ENCODE peak calls at places on chromosomes 4 and X, in seven cellular contexts. U, E, W, F, Y, O and P are unnamed samples.

GRCh38 chr4:3323071-3323481 is 30.3 kb downstream of the RGS12 start:
- DNase-seq in O (no peak), W (no peak), Y (no peak), E (no peak), F (no peak), U (no peak), P (no peak)

GRCh38 chr4:40309250-40309774 is 25.8 kb upstream of the CHRNA9 start:
- DNase-seq in F (peak), U (peak), W (peak), Y (peak), O (peak), E (peak), P (peak)

GRCh38 chrX:78199851-78200250 is 60.4 kb upstream of the TAF9B start:
- DNase-seq in W (no peak), O (peak), U (no peak), E (peak), F (peak), Y (no peak), P (peak)

GRCh38 chr4:11503166-11503565 is 74.5 kb upstream of the HS3ST1 start:
- DNase-seq in O (no peak), U (no peak), Y (peak), F (no peak), E (no peak), W (peak), P (peak)

GRCh38 chr4:44912980-44913379 is 186.6 kb upstream of the GNPDA2 start:
- DNase-seq in F (no peak), E (no peak), O (no peak), W (no peak), U (no peak), Y (no peak), P (no peak)

GRCh38 chrX:104270916-104271512 is 16.3 kb upstream of the ESX1 start:
- DNase-seq in O (peak), Y (peak), W (peak), E (peak), U (no peak), F (peak), P (peak)

GRCh38 chr4:4941741-4942140 is 77.5 kb downstream of the CYTL1 start:
- DNase-seq in Y (no peak), F (no peak), W (no peak), U (no peak), E (no peak), O (no peak), P (no peak)

GRCh38 chr4:6747690-6748068 is 31.7 kb downstream of the BLOC1S4 start:
- DNase-seq in O (no peak), Y (no peak), F (no peak), W (no peak), E (no peak), U (no peak), P (no peak)

GRCh38 chr4:93370256-93370655 is 458.3 kb upstream of the ATOH1 start:
- DNase-seq in O (no peak), Y (no peak), W (no peak), F (no peak), E (no peak), U (no peak), P (no peak)

GRCh38 chrX:120316587-120317283 is 5.5 kb upstream of the TMEM255A start:
- DNase-seq in W (no peak), E (no peak), O (peak), F (no peak), Y (peak), U (no peak), P (no peak)

GRCh38 chr4:136036744-136037143 is 1495.5 kb downstream of the PCDH18 start:
- DNase-seq in E (no peak), Y (no peak), U (no peak), F (peak), O (peak), W (no peak), P (no peak)

GRCh38 chr4:6386091-6386490 is 86.3 kb downstream of the PPP2R2C start:
- DNase-seq in O (no peak), Y (no peak), W (peak), E (no peak), U (no peak), F (no peak), P (no peak)

GRCh38 chrX:145825896-145826295 is 8.3 kb downstream of the SLITRK2 start:
- DNase-seq in Y (peak), E (no peak), W (no peak), F (peak), O (peak), U (no peak), P (peak)

GRCh38 chr4:29277381-29277780 is 1442.8 kb upstream of the PCDH7 start:
- DNase-seq in W (no peak), E (peak), U (no peak), O (peak), Y (no peak), F (peak), P (no peak)

GRCh38 chrX:110414679-110415439 is 56.2 kb downstream of the RTL9 start:
- DNase-seq in U (no peak), F (peak), Y (no peak), W (no peak), E (no peak), O (peak), P (no peak)

GRCh38 chr4:115121351-115122043 is 8.1 kb upstream of the NDST4 start:
- DNase-seq in U (no peak), E (no peak), O (no peak), W (no peak), F (no peak), Y (no peak), P (no peak)

GRCh38 chr4:169810325-169811323 is 52.9 kb upstream of the HPF1 start:
- DNase-seq in W (no peak), U (no peak), Y (peak), O (peak), E (peak), F (peak), P (peak)

GRCh38 chr4:184385705-184386141 is 88.6 kb downstream of the IRF2 start:
- DNase-seq in F (no peak), E (no peak), Y (peak), O (no peak), W (peak), U (peak), P (no peak)

GRCh38 chr4:26701786-26702227 is 117.9 kb downstream of the TBC1D19 start:
- DNase-seq in F (no peak), E (peak), Y (no peak), U (no peak), W (no peak), O (peak), P (no peak)

GRCh38 chrX:124085063-124085462 is 123.6 kb downstream of the STAG2 start:
- DNase-seq in Y (no peak), O (no peak), F (no peak), E (no peak), W (no peak), U (no peak), P (no peak)

GRCh38 chr4:1255699-1256098 is 6.8 kb upstream of the CTBP1 start:
- DNase-seq in W (no peak), F (no peak), E (no peak), Y (no peak), U (no peak), O (no peak), P (no peak)

GRCh38 chrX:101759000-101759399 is 99.3 kb upstream of the ARMCX2 start:
- DNase-seq in U (no peak), E (peak), O (peak), Y (peak), F (peak), W (peak), P (peak)

GRCh38 chr4:87219648-87220093 is 747 bp downstream of the KLHL8 start:
- DNase-seq in W (peak), U (peak), F (peak), E (peak), Y (no peak), O (peak), P (peak)

GRCh38 chr4:156830356-156830755 is 141.2 kb downstream of the PDGFC start:
- DNase-seq in F (peak), U (no peak), Y (no peak), W (no peak), E (peak), O (peak), P (no peak)

GRCh38 chr4:139901516-139902327 is 236.1 kb downstream of the MGST2 start:
- DNase-seq in E (no peak), Y (no peak), O (peak), U (no peak), F (no peak), W (no peak), P (no peak)

GRCh38 chr4:93829531-93830089 is 1.1 kb downstream of the ATOH1 start:
- DNase-seq in O (no peak), Y (no peak), F (no peak), U (no peak), W (no peak), E (no peak), P (no peak)

GRCh38 chrX:9770319-9770718 is 4.7 kb upstream of the GPR143 start:
- DNase-seq in W (no peak), Y (no peak), U (no peak), O (peak), E (no peak), F (no peak), P (no peak)

GRCh38 chr4:39103291-39103690 is 41.3 kb downstream of the KLHL5 start:
- DNase-seq in Y (no peak), F (no peak), W (no peak), O (peak), U (no peak), E (no peak), P (no peak)

DNA sequence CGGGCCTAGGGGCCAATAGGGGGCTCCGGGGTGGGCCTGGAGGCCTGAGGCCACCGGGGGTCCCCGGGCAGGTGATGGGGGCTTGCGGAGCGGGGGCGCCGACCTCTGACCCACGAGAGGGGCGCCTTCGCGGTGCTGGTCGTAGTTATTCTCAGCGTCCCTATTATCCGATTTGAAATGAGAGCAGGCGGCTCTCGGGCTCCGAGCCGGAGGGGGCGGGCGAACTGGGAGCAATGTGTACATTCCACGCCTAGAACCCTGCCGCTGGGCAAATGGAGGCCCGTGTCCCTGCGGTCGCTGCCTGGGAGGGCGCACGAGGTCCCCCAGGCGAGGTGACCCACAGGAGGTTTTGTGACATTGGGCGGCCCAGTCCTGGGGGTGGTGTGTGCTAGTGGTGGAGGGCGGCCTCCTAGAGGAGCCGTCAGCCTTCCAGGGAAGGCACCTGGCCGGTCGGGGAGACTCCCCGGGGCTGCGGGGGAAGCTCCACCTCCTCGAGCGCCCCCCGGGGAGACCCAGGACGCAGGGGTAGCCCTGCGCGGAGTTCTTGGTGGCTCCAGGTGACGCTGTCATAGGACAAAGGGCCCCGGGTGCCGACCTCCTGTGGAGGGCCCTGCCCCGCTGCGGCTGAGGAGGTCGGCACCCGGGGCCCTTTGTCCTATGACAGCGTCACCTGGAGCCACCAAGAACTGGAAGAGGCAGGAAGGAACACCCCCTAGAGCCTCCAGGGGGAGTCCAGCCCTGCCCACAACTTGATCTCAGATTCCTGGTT is 102.6 kb upstream of the PRKX start:
- DNase-seq in E (no peak), O (peak), U (peak), Y (peak), F (peak), W (peak), P (peak)
- TF ChIP-seq CTCF in E (no peak), O (peak), U (no peak), Y (no peak), F (peak), W (no peak), P (no peak)

DNA sequence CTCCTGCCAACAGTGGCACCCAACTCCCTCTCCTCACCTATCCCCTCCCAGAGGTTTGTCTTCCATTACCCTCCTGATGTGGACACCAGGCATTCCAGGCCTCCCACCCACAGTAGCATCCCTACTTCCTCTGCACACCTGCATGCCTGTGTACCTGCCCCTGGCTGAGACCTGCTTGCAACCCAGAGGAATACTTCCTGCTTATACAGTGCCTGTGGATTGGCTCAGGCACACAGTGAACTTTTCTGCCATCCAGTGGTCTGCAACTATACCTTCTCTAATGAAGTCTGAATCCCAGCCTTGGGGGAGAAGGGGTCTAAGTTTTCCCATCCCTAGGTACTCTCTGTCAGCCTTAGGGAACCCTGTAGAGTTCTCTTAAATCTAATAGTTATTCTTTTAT is 169.9 kb downstream of the IQCM start:
- DNase-seq in O (no peak), F (no peak), U (no peak), E (no peak), Y (no peak), W (no peak), P (no peak)
- TF ChIP-seq CTCF in O (no peak), F (peak), U (no peak), E (no peak), Y (no peak), W (no peak), P (no peak)

DNA sequence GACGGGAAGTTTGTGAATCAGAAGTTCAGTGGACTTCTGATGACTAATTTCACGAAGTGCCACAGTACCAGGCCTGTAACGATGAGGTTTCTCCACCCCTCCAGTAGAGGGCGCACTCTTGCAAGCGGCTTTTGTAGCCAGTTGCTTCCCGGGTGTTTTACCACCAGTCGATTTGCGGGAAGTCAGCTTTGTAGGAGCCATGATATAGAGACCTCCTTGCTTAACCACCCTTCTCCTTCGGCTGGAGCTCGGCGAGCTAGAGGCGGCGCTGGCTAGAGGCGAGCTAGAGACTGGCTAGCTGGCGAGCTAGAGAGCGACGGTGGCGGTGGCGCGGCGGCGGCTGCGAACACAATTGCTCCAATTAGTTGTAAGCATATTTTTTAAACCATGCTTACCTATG is 72.0 kb downstream of the IL1RAPL1 start:
- DNase-seq in E (no peak), O (no peak), F (no peak), W (no peak), U (no peak), Y (no peak), P (no peak)
- TF ChIP-seq CTCF in E (peak), O (peak), F (peak), W (no peak), U (no peak), Y (peak), P (peak)

GRCh38 chr4:7750508-7750907 is 189.2 kb downstream of the AFAP1 start:
- DNase-seq in F (no peak), E (no peak), U (no peak), W (no peak), Y (no peak), O (no peak), P (no peak)
- TF ChIP-seq CTCF in F (no peak), E (no peak), U (no peak), W (no peak), Y (no peak), O (no peak), P (no peak)

DNA sequence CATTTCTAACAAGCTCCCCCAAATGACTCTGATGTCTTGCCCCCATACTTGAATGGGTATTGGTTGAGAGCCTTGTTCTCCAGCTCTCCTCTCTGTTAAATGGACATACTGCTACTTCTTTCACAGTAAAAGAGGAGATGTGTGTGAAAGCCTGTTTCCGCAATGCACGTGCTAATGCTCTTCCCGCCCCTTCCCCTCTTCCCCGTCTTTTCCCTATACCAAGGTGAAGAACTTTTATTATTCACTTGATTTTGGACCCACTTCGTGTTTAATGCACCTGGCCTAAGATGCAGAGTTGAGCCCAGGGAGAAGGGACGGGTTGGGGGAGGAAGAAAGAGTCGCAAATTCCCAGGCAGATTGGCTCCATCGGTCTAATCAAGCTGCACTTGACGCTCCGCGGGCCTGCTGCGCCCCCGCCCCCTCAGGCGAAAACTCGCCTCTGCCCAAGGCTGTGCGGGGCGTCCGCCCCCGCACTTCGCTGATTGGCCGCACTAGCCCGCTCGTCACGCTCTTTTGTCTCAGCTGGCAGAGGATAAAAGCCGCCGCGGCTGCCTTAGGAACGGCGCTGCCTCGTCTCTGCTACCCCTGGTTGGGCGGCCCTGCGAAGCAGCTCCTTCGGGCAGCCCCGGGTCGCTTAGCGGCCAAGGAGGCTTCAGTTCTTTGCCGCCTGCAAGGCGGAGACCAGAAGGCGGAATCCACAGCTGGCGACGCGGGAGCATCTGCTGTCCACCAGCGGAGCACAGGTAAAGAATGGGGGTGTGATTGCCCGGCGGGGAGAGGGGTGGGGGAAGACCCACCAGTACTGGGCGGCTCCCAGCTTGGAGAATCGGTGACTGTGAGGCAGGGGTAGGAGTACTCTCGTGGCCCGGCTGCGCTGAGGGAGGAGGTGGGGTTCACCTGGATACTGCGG is at the start of gene ZCCHC12:
- DNase-seq in Y (peak), O (peak), F (peak), E (no peak), U (peak), W (peak), P (peak)
- TF ChIP-seq CTCF in Y (no peak), O (no peak), F (peak), E (no peak), U (no peak), W (no peak), P (no peak)

GRCh38 chrX:153644356-153645125 is 2.5 kb upstream of the DUSP9 start:
- DNase-seq in Y (no peak), O (no peak), U (peak), E (no peak), W (no peak), F (no peak), P (no peak)
- TF ChIP-seq CTCF in Y (peak), O (no peak), U (no peak), E (no peak), W (no peak), F (peak), P (no peak)

GRCh38 chr4:46274717-46275116 is 115.2 kb downstream of the GABRA2 start:
- DNase-seq in Y (no peak), O (peak), E (no peak), W (no peak), U (no peak), F (no peak), P (no peak)
- TF ChIP-seq CTCF in Y (no peak), O (peak), E (no peak), W (peak), U (no peak), F (peak), P (no peak)